ENCODE peak calls at places on chromosomes 2 and 18, in four cellular contexts. D is heart left ventricle, E is prostate gland, B is cardiac muscle cell. R is an unnamed sample.

GRCh38 chr2:173427887-173428683 is 73.4 kb downstream of the CDCA7 start:
- DNase-seq in D (no peak), B (peak), E (peak), R (no peak)

GRCh38 chr2:29304399-29304798 is 189.2 kb downstream of the CLIP4 start:
- DNase-seq in E (no peak), D (no peak), B (no peak), R (no peak)

GRCh38 chr2:9753276-9753600 is 90.0 kb upstream of the TAF1B start:
- DNase-seq in D (no peak), B (peak), E (no peak), R (peak)

GRCh38 chr2:85396531-85397470 is 13.4 kb downstream of the CAPG start:
- DNase-seq in B (no peak), D (no peak), E (peak), R (no peak)

GRCh38 chr18:39742015-39742466 is 2176.4 kb upstream of the CELF4 start:
- DNase-seq in E (no peak), D (no peak), B (no peak), R (no peak)

GRCh38 chr2:27832396-27832795 is 57.8 kb downstream of the RBKS start:
- DNase-seq in E (no peak), B (peak), D (no peak), R (no peak)

GRCh38 chr2:118050386-118050785 is 36.5 kb upstream of the CCDC93 start:
- DNase-seq in B (peak), E (no peak), D (no peak), R (no peak)

GRCh38 chr2:236117861-236118269 is 50.3 kb downstream of the GBX2 start:
- DNase-seq in B (no peak), D (no peak), E (no peak), R (no peak)

GRCh38 chr2:98016908-98017700 is 21.4 kb upstream of the TMEM131 start:
- DNase-seq in E (no peak), D (no peak), B (no peak), R (no peak)

GRCh38 chr18:79642626-79643025 is 37.0 kb upstream of the CTDP1 start:
- DNase-seq in E (no peak), D (no peak), B (peak), R (no peak)

GRCh38 chr2:199186226-199186864 is 271.4 kb downstream of the SATB2 start:
- DNase-seq in B (no peak), D (no peak), E (no peak), R (no peak)

GRCh38 chr2:158691619-158692018 is 103.5 kb upstream of the DAPL1 start:
- DNase-seq in E (no peak), B (no peak), D (no peak), R (no peak)

GRCh38 chr2:169528271-169528701 is 18.8 kb downstream of the KLHL41 start:
- DNase-seq in D (no peak), E (peak), B (peak), R (peak)

GRCh38 chr2:62577994-62578836 is 72.2 kb upstream of the TMEM17 start:
- DNase-seq in D (no peak), B (peak), E (no peak), R (no peak)

DNA sequence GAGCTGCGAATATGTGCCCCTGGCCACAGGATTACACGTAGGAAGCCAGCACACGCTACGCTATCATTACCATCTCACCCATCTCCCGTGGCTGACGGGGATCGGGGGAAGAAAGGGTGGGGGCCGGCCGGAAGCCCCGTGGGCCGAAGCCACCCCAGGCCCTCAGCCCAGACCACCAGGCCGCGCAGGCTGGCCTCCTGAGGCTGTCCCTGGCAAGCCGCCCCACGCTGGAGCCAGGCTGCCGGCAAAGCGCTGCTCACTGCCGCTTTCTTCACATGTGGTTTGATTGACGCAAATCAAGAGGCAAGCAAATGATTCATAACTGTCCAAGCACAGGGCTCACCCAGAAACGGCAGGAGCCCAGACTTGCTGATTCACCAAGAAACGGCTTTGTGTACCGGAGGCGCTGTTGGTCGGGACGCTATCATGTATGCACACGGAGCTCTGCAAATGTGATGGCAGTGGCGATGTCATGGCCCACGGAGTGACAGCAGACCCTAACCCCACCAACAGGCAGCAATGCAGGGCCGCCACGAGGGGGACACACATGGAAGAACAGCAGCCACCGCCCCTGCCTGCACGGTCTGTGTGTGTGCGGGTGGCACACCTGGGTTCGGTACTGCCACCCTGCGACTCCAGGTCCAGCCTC is 125.7 kb downstream of the HDAC4 start:
- DNase-seq in B (peak), E (peak), D (peak), R (peak)
- TF ChIP-seq CTCF in B (no peak), E (no peak), D (no peak), R (no peak)

GRCh38 chr2:206023183-206023582 is 62.8 kb downstream of the INO80D start:
- DNase-seq in D (no peak), B (peak), E (no peak), R (no peak)
- TF ChIP-seq CTCF in D (no peak), B (peak), E (no peak), R (no peak)

GRCh38 chr18:10482363-10482984 is 28.0 kb downstream of the APCDD1 start:
- DNase-seq in E (no peak), D (no peak), B (no peak), R (no peak)
- TF ChIP-seq CTCF in E (no peak), D (no peak), B (no peak), R (peak)

DNA sequence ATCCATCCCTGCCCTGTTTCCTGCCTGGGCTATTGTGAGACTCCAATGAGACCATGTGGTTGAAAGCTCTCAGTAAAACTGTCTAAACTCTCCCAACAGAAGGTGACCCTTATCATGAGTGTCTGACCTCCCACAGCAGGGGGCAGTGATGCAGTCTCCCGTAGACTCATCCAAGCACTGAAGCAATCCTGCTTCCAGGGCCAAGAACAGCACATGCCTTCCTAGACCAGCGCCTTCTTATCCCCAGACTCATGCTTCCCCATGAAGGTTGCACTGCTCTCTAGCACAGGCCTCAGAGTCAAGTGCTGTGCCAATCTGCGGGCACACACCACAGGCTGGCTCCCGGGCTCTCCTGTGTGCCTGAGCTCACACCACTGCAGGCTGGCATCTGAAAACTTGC is 112.3 kb downstream of the TNS1 start:
- DNase-seq in D (no peak), E (no peak), B (peak), R (no peak)
- TF ChIP-seq CTCF in D (peak), E (no peak), B (peak), R (no peak)

GRCh38 chr2:196535742-196536141 is 103.8 kb upstream of the CCDC150 start:
- DNase-seq in E (no peak), B (peak), D (no peak), R (no peak)
- TF ChIP-seq CTCF in E (no peak), B (peak), D (no peak), R (no peak)

GRCh38 chr2:7653617-7654016 is 736.4 kb downstream of the RNF144A start:
- DNase-seq in D (no peak), B (no peak), E (no peak), R (no peak)

GRCh38 chr2:7646024-7646423 is 728.8 kb downstream of the RNF144A start:
- DNase-seq in B (no peak), E (no peak), D (no peak), R (no peak)

GRCh38 chr2:7648381-7648780 is 731.2 kb downstream of the RNF144A start:
- DNase-seq in B (no peak), D (no peak), E (no peak), R (no peak)

GRCh38 chr2:7646661-7647060 is 729.4 kb downstream of the RNF144A start:
- DNase-seq in D (no peak), E (no peak), B (peak), R (no peak)

GRCh38 chr2:7649461-7650228 is 732.4 kb downstream of the RNF144A start:
- DNase-seq in E (no peak), D (no peak), B (no peak), R (no peak)
- TF ChIP-seq CTCF in E (no peak), D (no peak), B (no peak), R (no peak)

GRCh38 chr18:45761512-45762114 is 37.6 kb downstream of the SLC14A1 start:
- DNase-seq in D (no peak), B (no peak), E (no peak), R (no peak)
- TF ChIP-seq CTCF in D (no peak), B (no peak), E (no peak), R (no peak)

GRCh38 chr2:35428548-35428947 is 927.0 kb upstream of the CRIM1 start:
- DNase-seq in D (no peak), E (peak), B (peak), R (no peak)
- TF ChIP-seq CTCF in D (no peak), E (no peak), B (peak), R (peak)